ENCODE peak calls at places on chromosomes 2 and 18, in four cellular contexts. Q is ovary; D is AG04449; N is CD8-positive, alpha-beta T cell. M is an unnamed sample.

GRCh38 chr18:55401638-55402191 is 186.3 kb downstream of the TCF4 start:
- DNase-seq in Q (peak), D (no peak), N (no peak), M (peak)

GRCh38 chr2:64695656-64696310 is 42.1 kb upstream of the SERTAD2 start:
- DNase-seq in Q (no peak), D (no peak), N (no peak), M (peak)

GRCh38 chr18:46560671-46561045 is 96.4 kb downstream of the LOXHD1 start:
- DNase-seq in Q (no peak), D (no peak), N (no peak), M (no peak)

GRCh38 chr2:176370423-176370822 is 101.2 kb downstream of the MTX2 start:
- DNase-seq in Q (no peak), D (no peak), N (no peak), M (no peak)

GRCh38 chr2:74227646-74228045 is 29.2 kb downstream of the MTHFD2 start:
- DNase-seq in Q (no peak), D (no peak), N (no peak), M (no peak)

GRCh38 chr2:201257381-201257940 is 2.9 kb upstream of the CASP8 start:
- DNase-seq in Q (no peak), D (no peak), N (peak), M (no peak)

GRCh38 chr2:75099521-75099922 is 99.8 kb downstream of the TACR1 start:
- DNase-seq in Q (no peak), D (no peak), N (no peak), M (peak)

GRCh38 chr2:232633413-232634318 is at the start of gene EFHD1:
- DNase-seq in Q (peak), D (no peak), N (peak), M (no peak)

GRCh38 chr2:167275066-167275465 is 386.8 kb downstream of the XIRP2 start:
- DNase-seq in Q (no peak), D (no peak), N (no peak), M (no peak)

GRCh38 chr2:54074636-54075341 is 40.6 kb upstream of the ACYP2 start:
- DNase-seq in Q (no peak), D (no peak), N (no peak), M (peak)

GRCh38 chr18:74116628-74117554 is 30.7 kb downstream of the FBXO15 start:
- DNase-seq in Q (no peak), D (no peak), N (peak), M (peak)

GRCh38 chr2:219344756-219345458 is 12.4 kb upstream of the RESP18 start:
- DNase-seq in Q (no peak), D (no peak), N (no peak), M (no peak)

GRCh38 chr2:160091381-160091780 is 29.0 kb upstream of the PLA2R1 start:
- DNase-seq in Q (no peak), D (no peak), N (no peak), M (peak)

GRCh38 chr2:100262555-100263320 is 59.6 kb downstream of the LONRF2 start:
- DNase-seq in Q (peak), D (no peak), N (peak), M (peak)

GRCh38 chr2:67137699-67138098 is 259.4 kb upstream of the ETAA1 start:
- DNase-seq in Q (no peak), D (no peak), N (no peak), M (no peak)

GRCh38 chr18:25503567-25504081 is 151.7 kb upstream of the ZNF521 start:
- DNase-seq in Q (peak), D (peak), N (no peak), M (peak)

GRCh38 chr2:112960230-112960825 is 17.5 kb upstream of the IL36G start:
- DNase-seq in Q (no peak), D (no peak), N (no peak), M (no peak)
- TF ChIP-seq CTCF in Q (no peak), D (no peak), N (no peak), M (peak)

DNA sequence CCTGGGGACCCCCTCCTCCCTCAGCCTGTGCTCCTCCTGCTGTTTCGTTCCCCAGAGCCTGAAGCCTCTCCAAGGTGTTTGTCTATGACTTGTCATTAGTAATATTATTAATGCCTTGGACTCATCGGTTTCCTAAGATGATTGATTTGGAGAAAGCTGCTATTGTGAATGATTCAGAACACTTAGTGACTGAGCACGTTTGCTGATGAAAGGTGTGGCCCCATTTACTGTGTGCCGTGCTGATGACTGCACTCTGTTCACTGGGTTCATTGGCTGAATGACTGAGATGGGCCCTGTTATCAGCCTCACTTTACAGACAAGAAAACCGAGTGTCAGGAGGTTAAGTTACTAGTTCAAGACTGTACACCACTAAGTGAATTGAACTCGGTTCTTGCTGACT is 111.4 kb downstream of the SPP2 start:
- DNase-seq in Q (no peak), D (no peak), N (no peak), M (no peak)
- TF ChIP-seq CTCF in Q (no peak), D (no peak), N (no peak), M (no peak)

DNA sequence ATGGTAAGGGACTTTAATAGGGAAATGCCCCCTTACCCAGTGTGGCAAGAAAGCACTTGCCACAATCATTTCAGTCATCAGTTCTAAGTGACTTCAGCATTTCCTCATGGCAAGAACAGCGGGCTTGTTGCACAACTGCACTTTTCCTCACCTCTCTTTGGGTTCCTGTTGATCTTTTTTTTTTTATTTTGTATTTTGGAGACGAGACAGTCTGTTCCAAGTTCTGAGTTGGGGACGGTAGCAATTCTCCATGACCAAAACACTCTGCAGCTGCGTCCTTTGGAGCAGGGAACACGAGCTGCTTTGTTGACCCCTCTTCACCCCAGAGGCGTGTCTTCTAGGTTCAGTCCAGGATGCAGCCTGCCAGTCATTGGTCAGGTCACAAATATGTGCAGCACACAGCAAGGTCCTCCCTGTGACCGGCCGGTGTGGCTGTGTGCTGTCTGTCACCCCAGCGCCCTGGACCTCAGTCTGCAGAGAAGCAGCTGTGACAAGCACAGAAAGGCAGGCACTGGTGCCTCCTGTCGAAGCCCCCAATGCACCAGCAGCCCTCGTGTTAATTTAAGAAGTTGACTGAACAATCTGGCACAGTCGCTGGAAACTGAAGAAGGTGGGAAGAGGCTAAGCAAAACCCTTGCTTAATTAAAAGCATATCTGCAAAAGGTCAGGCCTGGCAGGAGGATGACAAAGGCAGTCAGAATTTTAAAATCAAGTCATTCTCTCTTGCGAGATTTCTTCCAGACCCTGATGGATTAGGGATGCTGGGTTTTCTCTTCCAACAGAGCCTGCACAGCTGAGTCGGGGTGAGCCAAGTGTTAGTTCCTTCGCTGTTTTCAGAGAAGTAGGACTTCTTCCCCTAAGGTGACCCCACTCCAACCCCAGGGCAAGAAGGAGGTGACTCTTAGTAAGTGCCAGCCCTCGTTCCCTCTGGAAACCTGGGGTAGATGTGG is 96.7 kb upstream of the COPS8 start:
- DNase-seq in Q (peak), D (no peak), N (no peak), M (no peak)
- TF ChIP-seq CTCF in Q (no peak), D (no peak), N (no peak), M (no peak)

DNA sequence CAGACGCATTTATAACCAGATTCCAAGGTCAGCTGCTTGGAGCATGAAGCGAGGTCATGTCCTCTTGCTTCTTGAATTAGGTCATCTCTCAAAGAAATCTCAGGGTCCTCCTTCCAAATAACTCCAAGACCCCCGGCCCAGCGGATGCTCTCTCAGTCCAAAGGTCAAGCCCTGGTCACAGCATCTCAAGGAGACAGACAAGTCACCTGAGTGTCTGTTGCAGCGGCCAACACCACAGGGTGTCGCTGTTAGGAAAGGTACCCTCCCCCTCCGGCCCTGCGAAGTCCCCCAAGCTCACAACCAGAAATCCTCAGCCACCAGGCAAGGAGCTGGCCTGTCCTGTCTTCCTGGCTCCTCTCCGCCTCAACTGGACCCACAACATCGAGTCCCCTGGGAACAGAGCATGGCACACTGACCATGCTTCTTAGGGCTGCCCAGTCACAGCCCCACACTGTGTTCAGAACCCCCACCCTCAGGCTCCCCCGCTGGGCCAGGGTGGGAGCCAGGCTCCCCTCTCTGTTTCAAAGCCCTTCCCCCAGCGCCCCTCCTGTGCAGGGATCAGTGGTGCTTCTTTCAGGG is 68.0 kb upstream of the ASAP2 start:
- DNase-seq in Q (no peak), D (no peak), N (no peak), M (no peak)
- TF ChIP-seq CTCF in Q (no peak), D (peak), N (no peak), M (no peak)

GRCh38 chr18:58044370-58045264 is 591 bp downstream of the NEDD4L start:
- DNase-seq in Q (peak), D (no peak), N (peak), M (no peak)
- TF ChIP-seq CTCF in Q (peak), D (no peak), N (no peak), M (peak)

M was measured in HFFc6.